ENCODE peak calls at places on chromosomes 1 and 21, in four cellular contexts. One of them, this sample, is unnamed. For H3K9me3, the result is how much of the 10 kb centered on the place peaks cover.

GRCh38 chr1:6279721-6280383 is 19.0 kb upstream of the GPR153 start:
- DNase-seq in uterus: no peak
- DNase-seq in upper lobe of left lung: peak
- DNase-seq in pancreas: no peak
- DNase-seq in this sample: no peak

GRCh38 chr21:26127918-26128317 is 42.7 kb downstream of the APP start:
- DNase-seq in uterus: no peak
- DNase-seq in upper lobe of left lung: no peak
- DNase-seq in pancreas: no peak
- DNase-seq in this sample: no peak

GRCh38 chr21:42941696-42942085 is 16.3 kb upstream of the ERVH48-1 start:
- DNase-seq in uterus: no peak
- DNase-seq in pancreas: no peak
- DNase-seq in upper lobe of left lung: no peak
- DNase-seq in this sample: no peak

GRCh38 chr1:184747089-184747955 is 7.3 kb downstream of the EDEM3 start:
- DNase-seq in uterus: no peak
- DNase-seq in upper lobe of left lung: no peak
- DNase-seq in pancreas: no peak
- DNase-seq in this sample: no peak

GRCh38 chr1:21217812-21218596 is 41.3 kb upstream of the EIF4G3 start:
- DNase-seq in uterus: no peak
- DNase-seq in upper lobe of left lung: peak
- DNase-seq in pancreas: no peak
- DNase-seq in this sample: peak

GRCh38 chr1:19969898-19970660 is 9.3 kb downstream of the PLA2G2A start:
- DNase-seq in pancreas: no peak
- DNase-seq in upper lobe of left lung: no peak
- DNase-seq in uterus: no peak
- DNase-seq in this sample: no peak

GRCh38 chr1:56303805-56304204 is 275.6 kb downstream of the PLPP3 start:
- DNase-seq in upper lobe of left lung: no peak
- DNase-seq in pancreas: no peak
- DNase-seq in uterus: no peak
- DNase-seq in this sample: no peak

GRCh38 chr1:185157599-185158469 is 867 bp downstream of the SWT1 start:
- DNase-seq in upper lobe of left lung: no peak
- DNase-seq in uterus: no peak
- DNase-seq in pancreas: no peak
- DNase-seq in this sample: no peak

GRCh38 chr1:226875641-226876295 is 5.4 kb downstream of the PSEN2 start:
- DNase-seq in pancreas: peak
- DNase-seq in uterus: no peak
- DNase-seq in upper lobe of left lung: peak
- DNase-seq in this sample: no peak

GRCh38 chr1:152776361-152776760 is 1.4 kb downstream of the LCE1F start:
- DNase-seq in upper lobe of left lung: peak
- DNase-seq in uterus: no peak
- DNase-seq in pancreas: no peak
- DNase-seq in this sample: no peak

GRCh38 chr1:152774875-152775274 is at the start of gene LCE1F:
- DNase-seq in upper lobe of left lung: no peak
- DNase-seq in uterus: no peak
- DNase-seq in pancreas: no peak
- DNase-seq in this sample: no peak

GRCh38 chr1:152768847-152769533 is 6.0 kb upstream of the LCE1F start:
- DNase-seq in upper lobe of left lung: no peak
- DNase-seq in uterus: no peak
- DNase-seq in pancreas: no peak
- DNase-seq in this sample: no peak

GRCh38 chr1:152770411-152770810 is 4.5 kb upstream of the LCE1F start:
- DNase-seq in pancreas: no peak
- DNase-seq in uterus: no peak
- DNase-seq in upper lobe of left lung: no peak
- DNase-seq in this sample: no peak
- H3K9me3 ChIP-seq in pancreas: under half
- H3K9me3 ChIP-seq in uterus: under half
- H3K9me3 ChIP-seq in upper lobe of left lung: under half
- H3K9me3 ChIP-seq in this sample: under half

GRCh38 chr21:46636181-46636512 is 673 bp downstream of the PRMT2 start:
- DNase-seq in uterus: no peak
- DNase-seq in upper lobe of left lung: no peak
- DNase-seq in pancreas: no peak
- DNase-seq in this sample: no peak

GRCh38 chr21:46634966-46635323 is 529 bp upstream of the PRMT2 start:
- DNase-seq in upper lobe of left lung: no peak
- DNase-seq in uterus: no peak
- DNase-seq in pancreas: no peak
- DNase-seq in this sample: peak

GRCh38 chr21:46634427-46634826 is 1.0 kb upstream of the PRMT2 start:
- DNase-seq in uterus: no peak
- DNase-seq in upper lobe of left lung: no peak
- DNase-seq in pancreas: no peak
- DNase-seq in this sample: no peak

GRCh38 chr21:46635324-46636180 is at the start of gene PRMT2:
- DNase-seq in upper lobe of left lung: peak
- DNase-seq in uterus: peak
- DNase-seq in pancreas: peak
- DNase-seq in this sample: peak

GRCh38 chr21:46633561-46633960 is 1.9 kb upstream of the PRMT2 start:
- DNase-seq in uterus: no peak
- DNase-seq in upper lobe of left lung: no peak
- DNase-seq in pancreas: no peak
- DNase-seq in this sample: no peak
- H3K4me3 ChIP-seq in uterus: no peak
- H3K4me3 ChIP-seq in upper lobe of left lung: no peak
- H3K4me3 ChIP-seq in pancreas: no peak
- H3K4me3 ChIP-seq in this sample: no peak

GRCh38 chr1:15280416-15280815 is 33.4 kb downstream of the FHAD1 start:
- DNase-seq in pancreas: no peak
- DNase-seq in uterus: no peak
- DNase-seq in upper lobe of left lung: no peak
- DNase-seq in this sample: no peak
- H3K9me3 ChIP-seq in pancreas: under half
- H3K9me3 ChIP-seq in uterus: under half
- H3K9me3 ChIP-seq in upper lobe of left lung: under half
- H3K9me3 ChIP-seq in this sample: under half

GRCh38 chr1:94239796-94240195 is 2.4 kb upstream of the ARHGAP29 start:
- DNase-seq in uterus: no peak
- DNase-seq in pancreas: no peak
- DNase-seq in upper lobe of left lung: no peak
- DNase-seq in this sample: no peak
- H3K4me3 ChIP-seq in uterus: no peak
- H3K4me3 ChIP-seq in pancreas: no peak
- H3K4me3 ChIP-seq in upper lobe of left lung: no peak
- H3K4me3 ChIP-seq in this sample: no peak

GRCh38 chr21:21290751-21291150 is 292.5 kb downstream of the NCAM2 start:
- DNase-seq in pancreas: no peak
- DNase-seq in uterus: no peak
- DNase-seq in upper lobe of left lung: no peak
- DNase-seq in this sample: no peak

GRCh38 chr21:21297211-21297610 is 299.0 kb downstream of the NCAM2 start:
- DNase-seq in uterus: no peak
- DNase-seq in upper lobe of left lung: no peak
- DNase-seq in pancreas: no peak
- DNase-seq in this sample: no peak

GRCh38 chr21:21286170-21286798 is 288.1 kb downstream of the NCAM2 start:
- DNase-seq in upper lobe of left lung: no peak
- DNase-seq in uterus: no peak
- DNase-seq in pancreas: no peak
- DNase-seq in this sample: no peak

GRCh38 chr21:21295303-21295702 is 297.1 kb downstream of the NCAM2 start:
- DNase-seq in upper lobe of left lung: no peak
- DNase-seq in uterus: no peak
- DNase-seq in pancreas: no peak
- DNase-seq in this sample: no peak

DNA sequence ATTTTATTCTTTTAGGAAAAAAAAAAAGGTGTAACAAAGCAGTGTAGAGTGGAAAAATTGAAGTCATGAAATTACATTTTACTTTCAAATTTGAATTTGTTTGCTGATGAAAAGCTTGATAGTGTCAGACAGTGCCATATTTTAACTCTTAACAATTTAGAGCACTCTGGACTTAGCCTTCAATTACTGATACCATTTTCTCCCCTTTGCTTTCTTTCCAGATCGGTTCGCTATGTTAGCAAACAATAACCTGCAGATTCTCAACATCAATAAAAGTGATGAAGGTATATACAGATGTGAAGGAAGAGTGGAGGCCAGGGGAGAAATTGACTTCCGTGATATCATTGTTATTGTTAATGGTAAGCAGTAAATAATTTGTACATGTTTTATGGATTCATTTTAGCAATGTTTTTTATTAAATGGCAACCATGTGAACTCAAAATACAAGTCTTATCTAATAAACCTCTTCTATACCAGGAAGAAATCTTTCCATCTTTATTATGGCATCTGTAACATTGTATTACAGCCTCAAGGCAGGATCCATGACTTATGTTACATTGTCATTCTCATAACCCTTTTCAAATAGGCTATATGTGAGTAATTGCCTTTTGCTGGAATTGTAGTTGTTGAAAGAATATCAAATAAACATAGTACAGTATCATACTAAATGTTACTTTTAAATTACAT is 293.8 kb downstream of the NCAM2 start:
- DNase-seq in uterus: no peak
- DNase-seq in pancreas: no peak
- DNase-seq in upper lobe of left lung: no peak
- DNase-seq in this sample: no peak
- H3K9me3 ChIP-seq in uterus: under half
- H3K9me3 ChIP-seq in pancreas: under half
- H3K9me3 ChIP-seq in upper lobe of left lung: under half
- H3K9me3 ChIP-seq in this sample: under half

GRCh38 chr1:94025383-94026340 is 95.3 kb downstream of the ABCA4 start:
- DNase-seq in uterus: no peak
- DNase-seq in upper lobe of left lung: no peak
- DNase-seq in pancreas: no peak
- DNase-seq in this sample: no peak
- H3K4me3 ChIP-seq in uterus: no peak
- H3K4me3 ChIP-seq in upper lobe of left lung: peak
- H3K4me3 ChIP-seq in pancreas: peak
- H3K4me3 ChIP-seq in this sample: no peak

GRCh38 chr1:236261898-236262297 is 19.9 kb downstream of the ERO1B start:
- DNase-seq in pancreas: no peak
- DNase-seq in uterus: no peak
- DNase-seq in upper lobe of left lung: no peak
- DNase-seq in this sample: no peak
- H3K9me3 ChIP-seq in pancreas: under half
- H3K9me3 ChIP-seq in uterus: under half
- H3K9me3 ChIP-seq in upper lobe of left lung: under half
- H3K9me3 ChIP-seq in this sample: under half

DNA sequence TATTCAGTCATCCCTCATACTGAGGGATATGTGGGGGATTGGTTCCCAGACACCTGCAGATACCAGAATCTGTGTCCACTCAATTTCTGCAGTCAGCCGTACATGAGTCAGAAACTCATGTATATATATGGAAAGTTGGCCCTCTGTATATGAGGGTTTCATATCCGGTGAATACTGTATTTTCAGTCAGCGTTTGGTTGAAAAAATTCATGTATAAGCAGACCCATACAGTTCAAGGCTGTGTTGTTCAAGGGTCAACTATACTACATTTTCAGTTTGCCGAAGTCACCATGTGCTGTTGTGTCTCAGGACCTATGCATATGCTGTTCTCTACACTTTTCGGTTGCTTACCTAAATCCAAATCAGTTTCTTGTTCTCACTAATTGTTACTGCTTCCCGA is 10.5 kb downstream of the AXDND1 start:
- DNase-seq in pancreas: no peak
- DNase-seq in uterus: no peak
- DNase-seq in upper lobe of left lung: no peak
- DNase-seq in this sample: no peak
- H3K4me3 ChIP-seq in pancreas: no peak
- H3K4me3 ChIP-seq in uterus: no peak
- H3K4me3 ChIP-seq in upper lobe of left lung: no peak
- H3K4me3 ChIP-seq in this sample: no peak

This sample was measured in iPS DF 6.9.